ENCODE peak calls at places on chromosomes 1 and 21, in six cellular contexts. R, C, I, P, H and O are unnamed samples.

GRCh38 chr1:27504588-27505419 is 14.8 kb upstream of the WASF2 start:
- DNase-seq in I (no peak), P (peak; percentile 85), H (peak; percentile 91), R (peak; percentile 90), C (no peak), O (no peak)

GRCh38 chr1:9716404-9717192 is 65.1 kb downstream of the PIK3CD start:
- DNase-seq in R (no peak), I (no peak), P (no peak), C (no peak), H (no peak), O (no peak)

GRCh38 chr1:17618558-17619247 is 79.2 kb downstream of the ARHGEF10L start:
- DNase-seq in C (no peak), R (no peak), I (no peak), P (no peak), H (no peak), O (no peak)

GRCh38 chr1:239786464-239786863 is 305.2 kb upstream of the FMN2 start:
- DNase-seq in P (no peak), R (no peak), I (no peak), H (no peak), C (no peak), O (no peak)

GRCh38 chr1:10779201-10779600 is 17.2 kb downstream of the CASZ1 start:
- DNase-seq in P (no peak), C (no peak), R (no peak), I (no peak), H (no peak), O (peak; percentile 91)

GRCh38 chr1:160225345-160225744 is 20.2 kb downstream of the PEA15 start:
- DNase-seq in I (no peak), C (no peak), P (no peak), H (no peak), R (no peak), O (no peak)

GRCh38 chr1:53740621-53741105 is 1.7 kb upstream of the GLIS1 start:
- DNase-seq in I (no peak), C (no peak), H (no peak), R (no peak), P (peak; percentile 51), O (peak; percentile 79)

GRCh38 chr1:8746554-8746953 is 70.9 kb downstream of the RERE start:
- DNase-seq in I (no peak), P (no peak), R (no peak), C (no peak), H (no peak), O (no peak)

GRCh38 chr1:178241057-178241456 is 147.2 kb downstream of the RASAL2 start:
- DNase-seq in H (no peak), I (no peak), P (no peak), C (peak; percentile 48), R (no peak), O (no peak)

DNA sequence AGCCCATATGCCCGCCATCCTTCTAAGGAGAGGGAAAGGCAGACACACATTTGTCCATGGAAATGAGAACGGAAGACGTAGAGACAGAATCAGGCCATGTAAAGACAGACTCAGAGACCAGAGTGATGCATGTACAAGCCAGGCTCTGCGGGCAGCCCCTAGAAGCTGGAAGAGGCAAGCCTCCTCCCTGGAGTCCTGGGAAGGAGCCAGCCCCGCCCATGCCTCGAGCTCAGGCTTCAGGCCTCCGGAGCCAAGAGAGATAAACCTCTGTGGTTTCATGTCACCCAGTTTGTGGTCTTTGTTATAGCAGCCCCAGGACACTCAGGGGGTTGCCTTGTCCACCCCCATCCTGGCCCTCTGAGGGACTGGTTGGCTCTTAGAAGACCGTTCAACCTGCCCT is 11.6 kb downstream of the PDE9A start:
- DNase-seq in I (no peak), C (no peak), H (no peak), R (no peak), P (no peak), O (no peak)
- TF ChIP-seq POLR2A in I (no peak), C (no peak), H (no peak), R (no peak), P (no peak), O (no peak)

GRCh38 chr1:67801903-67802302 is 31.4 kb downstream of the GNG12 start:
- DNase-seq in R (no peak), P (no peak), C (no peak), I (no peak), H (no peak), O (peak; percentile 19)
- TF ChIP-seq POLR2A in R (no peak), P (no peak), C (no peak), I (no peak), H (no peak), O (no peak)

DNA sequence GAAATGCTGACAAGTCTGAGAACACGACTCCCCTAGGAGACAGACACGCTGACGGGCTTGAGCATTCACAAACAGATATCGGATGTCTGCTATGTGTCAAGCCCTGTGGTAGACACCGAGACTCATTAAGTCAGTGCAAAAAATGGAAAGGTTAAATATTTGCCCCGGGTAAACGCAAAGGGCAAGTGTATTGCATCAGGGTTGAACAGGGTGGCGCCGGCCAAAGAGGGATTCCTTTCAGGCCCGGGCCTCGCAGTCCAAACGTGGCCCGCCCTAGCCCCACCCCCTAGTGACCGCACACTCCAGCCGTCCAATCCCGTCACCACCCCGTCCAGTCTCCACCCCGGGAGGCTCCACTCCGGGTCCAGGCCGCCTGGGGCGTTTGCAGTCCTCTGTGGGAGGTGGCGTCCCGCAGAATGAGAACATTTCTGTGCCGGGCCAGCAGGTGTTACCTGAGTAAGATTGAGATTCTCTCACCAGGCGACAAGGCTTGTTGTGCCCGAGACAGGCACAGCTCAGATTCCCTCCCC is 16.3 kb upstream of the TMEM9 start:
- DNase-seq in P (peak; percentile 97), C (peak; percentile 82), H (peak; percentile 97), I (peak; percentile 29), R (peak; percentile 98), O (peak; percentile 94)
- TF ChIP-seq POLR2A in P (peak; percentile 85), C (no peak), H (peak; percentile 90), I (no peak), R (no peak), O (peak; percentile 48)

DNA sequence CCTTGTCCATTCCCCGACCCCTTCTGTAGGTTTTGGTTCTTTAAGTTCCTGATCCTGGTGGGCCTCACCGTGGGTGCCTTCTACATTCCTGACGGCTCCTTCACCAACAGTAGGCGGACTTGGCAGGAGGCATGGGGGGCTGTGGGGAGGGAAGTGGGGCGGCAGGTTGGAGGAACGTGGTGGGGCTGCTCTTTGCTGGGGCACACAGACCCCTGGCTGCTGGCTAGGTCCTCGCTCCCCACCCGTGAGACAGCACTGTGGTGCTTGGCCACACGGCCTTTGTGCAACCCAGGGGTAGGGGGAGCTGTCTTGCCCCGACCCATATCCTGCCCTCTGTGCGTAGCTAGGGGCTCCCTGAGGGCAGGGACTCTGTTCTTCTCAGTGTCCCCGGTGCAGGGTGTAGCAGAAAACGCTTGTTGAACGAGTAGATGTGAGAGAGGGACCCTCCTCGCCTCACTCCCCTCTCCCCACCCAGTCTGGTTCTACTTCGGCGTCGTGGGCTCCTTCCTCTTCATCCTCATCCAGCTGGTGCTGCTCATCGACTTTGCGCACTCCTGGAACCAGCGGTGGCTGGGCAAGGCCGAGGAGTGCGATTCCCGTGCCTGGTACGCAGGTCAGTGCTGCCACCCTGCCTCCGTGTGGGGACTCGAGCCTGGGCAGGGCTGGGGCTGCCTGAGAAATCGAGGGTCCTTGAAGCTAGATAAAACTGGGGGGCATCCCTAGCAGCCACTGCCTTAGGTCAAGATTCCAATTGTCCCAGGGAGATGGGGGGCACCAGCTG is 12.5 kb downstream of the SERINC2 start:
- DNase-seq in H (no peak), P (no peak), I (no peak), C (no peak), R (no peak), O (no peak)
- TF ChIP-seq POLR2A in H (no peak), P (no peak), I (no peak), C (no peak), R (no peak), O (no peak)

DNA sequence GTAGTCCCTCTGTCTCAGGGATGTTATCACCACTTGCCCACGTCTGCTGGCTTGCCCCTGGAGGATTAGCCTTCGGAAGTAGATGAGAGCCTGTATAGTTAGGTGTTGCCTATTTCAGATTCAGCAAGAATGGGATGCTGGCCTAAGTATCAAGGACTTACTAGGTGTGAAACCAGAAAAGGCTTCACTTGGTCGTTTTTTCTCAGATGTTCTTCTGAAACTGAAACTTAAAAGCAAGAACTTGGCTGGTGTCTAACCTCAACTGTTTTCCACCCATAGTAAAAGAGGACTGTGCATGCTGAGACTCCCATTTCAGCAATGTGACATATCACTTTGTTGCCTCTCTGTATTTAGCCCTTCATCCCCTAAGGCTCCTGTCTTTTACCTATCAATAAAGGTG is 67.0 kb upstream of the LRRC53 start:
- DNase-seq in H (no peak), C (no peak), I (no peak), P (no peak), R (no peak), O (no peak)
- TF ChIP-seq POLR2A in H (no peak), C (no peak), I (no peak), P (no peak), R (no peak), O (no peak)

GRCh38 chr1:85328713-85329376 is 52.4 kb upstream of the BCL10 start:
- DNase-seq in R (no peak), P (no peak), C (peak; percentile 98), H (peak; percentile 78), I (no peak), O (no peak)
- TF ChIP-seq POLR2A in R (no peak), P (no peak), C (peak; percentile 86), H (no peak), I (no peak), O (no peak)

GRCh38 chr21:34834307-34834706 is 165.5 kb downstream of the CLIC6 start:
- DNase-seq in H (no peak), R (no peak), C (no peak), I (no peak), P (peak; percentile 78), O (no peak)

GRCh38 chr21:34835526-34835925 is 166.7 kb downstream of the CLIC6 start:
- DNase-seq in I (no peak), H (peak; percentile 73), R (peak; percentile 93), C (no peak), P (peak; percentile 20), O (no peak)

GRCh38 chr21:34834852-34835501 is 166.2 kb downstream of the CLIC6 start:
- DNase-seq in H (no peak), P (peak; percentile 33), C (no peak), I (no peak), R (no peak), O (no peak)

GRCh38 chr21:34836933-34837505 is 168.2 kb downstream of the CLIC6 start:
- DNase-seq in I (no peak), C (no peak), R (peak; percentile 50), P (no peak), H (peak; percentile 17), O (no peak)

GRCh38 chr21:34836103-34836932 is 167.5 kb downstream of the CLIC6 start:
- DNase-seq in H (peak; percentile 90), C (peak; percentile 98), I (no peak), R (peak; percentile 94), P (peak; percentile 85), O (peak; percentile 92)
- TF ChIP-seq POLR2A in H (peak; percentile 61), C (peak; percentile 26), I (no peak), R (no peak), P (no peak), O (no peak)

DNA sequence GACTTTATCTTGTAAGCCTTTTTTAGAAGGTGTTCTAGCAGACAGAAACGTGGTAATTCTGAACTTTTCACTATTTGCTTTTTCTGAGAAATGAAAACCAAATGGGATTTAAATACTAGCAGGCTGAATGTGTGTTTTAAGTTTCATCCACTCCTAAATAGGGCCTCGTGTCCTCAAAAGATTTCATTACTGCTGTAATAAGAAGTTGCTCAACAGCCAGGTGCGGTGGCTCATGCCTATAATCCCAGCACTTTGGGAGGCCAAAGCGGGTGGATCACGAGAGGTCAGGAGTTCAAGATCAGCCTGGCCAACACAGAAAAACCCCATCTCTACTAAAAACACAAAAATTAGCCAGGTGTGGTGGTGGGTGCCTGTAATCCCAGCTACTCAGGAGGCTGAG is 44.6 kb upstream of the FMO2 start:
- DNase-seq in C (no peak), P (no peak), I (no peak), R (no peak), H (no peak), O (no peak)
- TF ChIP-seq POLR2A in C (no peak), P (no peak), I (no peak), R (no peak), H (no peak), O (no peak)